ENCODE peak calls at places on chromosomes 11 and 22, in seven cellular contexts. G is mesenchymal stem cell, R is IMR-90, B is mesendoderm, I is trophoblast cell, F is neuronal stem cell, A is H1. D is an unnamed sample.

GRCh38 chr11:14980854-14981253 is 8.7 kb upstream of the CALCA start:
- DNase-seq in I (peak; percentile 50), B (no peak), F (no peak), A (no peak), G (no peak), R (peak; percentile 69), D (no peak)

GRCh38 chr11:84522331-84522730 is 1104.8 kb downstream of the DLG2 start:
- DNase-seq in B (no peak), A (no peak), F (no peak), G (peak; percentile 1), I (no peak), R (no peak), D (no peak)

GRCh38 chr11:129620705-129621104 is 194.9 kb upstream of the TMEM45B start:
- DNase-seq in B (no peak), I (no peak), A (no peak), G (no peak), F (no peak), R (no peak), D (no peak)

GRCh38 chr22:30234786-30235470 is 11.6 kb downstream of the LIF start:
- DNase-seq in R (peak; percentile 82), A (no peak), I (no peak), F (no peak), B (peak; percentile 38), G (peak; percentile 83), D (no peak)

GRCh38 chr11:1567052-1567720 is 4.9 kb downstream of the DUSP8 start:
- DNase-seq in R (no peak), I (no peak), F (no peak), A (no peak), B (no peak), G (no peak), D (peak; percentile 24)

GRCh38 chr11:71446942-71447688 is 1.1 kb downstream of the DHCR7 start:
- DNase-seq in G (peak; percentile 90), A (no peak), F (no peak), B (peak; percentile 23), I (no peak), R (peak; percentile 66), D (no peak)

GRCh38 chr22:44748524-44748923 is 3.9 kb upstream of the ARHGAP8 start:
- DNase-seq in A (no peak), B (no peak), R (no peak), I (no peak), G (no peak), F (no peak), D (no peak)

GRCh38 chr11:77047007-77047927 is 13.1 kb downstream of the B3GNT6 start:
- DNase-seq in A (peak; percentile 64), G (peak; percentile 97), R (peak; percentile 91), I (peak; percentile 88), F (peak; percentile 67), B (peak; percentile 96), D (peak; percentile 81)

GRCh38 chr11:72421351-72421750 is 13.0 kb downstream of the CLPB start:
- DNase-seq in F (no peak), I (peak; percentile 80), R (peak; percentile 20), A (no peak), B (peak; percentile 70), G (no peak), D (no peak)

GRCh38 chr11:8480858-8481257 is 113.2 kb downstream of the STK33 start:
- DNase-seq in I (no peak), F (no peak), B (peak; percentile 10), G (no peak), R (no peak), A (no peak), D (no peak)
- H3K4ac ChIP-seq in I (no peak overlapping the region), F (no peak overlapping the region), B (no peak overlapping the region), G (no peak overlapping the region), R (no peak overlapping the region), A (no peak overlapping the region), D (no peak overlapping the region)

GRCh38 chr11:65525659-65526480 is 987 bp downstream of the SCYL1 start:
- DNase-seq in F (no peak), I (no peak), A (no peak), R (no peak), G (no peak), B (no peak), D (no peak)
- H3K4ac ChIP-seq in F (peak overlapping the region; percentile 58), I (peak overlapping the region; percentile 92), A (no peak overlapping the region), R (peak overlapping the region; percentile 81), G (peak overlapping the region; percentile 95), B (no peak overlapping the region), D (no peak overlapping the region)

GRCh38 chr22:24824250-24824649 is 18.2 kb downstream of the SGSM1 start:
- DNase-seq in F (no peak), G (no peak), R (no peak), I (no peak), B (no peak), A (no peak), D (no peak)
- H3K4ac ChIP-seq in F (no peak overlapping the region), G (no peak overlapping the region), R (no peak overlapping the region), I (no peak overlapping the region), B (no peak overlapping the region), A (no peak overlapping the region), D (no peak overlapping the region)

GRCh38 chr11:10485646-10486045 is 30.6 kb downstream of the AMPD3 start:
- DNase-seq in R (no peak), A (no peak), F (no peak), G (no peak), B (no peak), I (no peak), D (no peak)
- H3K4ac ChIP-seq in R (no peak overlapping the region), A (no peak overlapping the region), F (no peak overlapping the region), G (no peak overlapping the region), B (no peak overlapping the region), I (no peak overlapping the region), D (no peak overlapping the region)

GRCh38 chr22:38122616-38123015 is 12.1 kb upstream of the BAIAP2L2 start:
- DNase-seq in B (no peak), I (no peak), G (no peak), R (no peak), A (no peak), F (no peak), D (no peak)

GRCh38 chr22:38125731-38126344 is 15.4 kb upstream of the BAIAP2L2 start:
- DNase-seq in G (no peak), A (no peak), B (no peak), I (no peak), F (no peak), R (no peak), D (no peak)

GRCh38 chr22:38125038-38125610 is 14.6 kb upstream of the BAIAP2L2 start:
- DNase-seq in B (no peak), F (no peak), I (no peak), G (no peak), A (no peak), R (no peak), D (no peak)

GRCh38 chr22:38126928-38127668 is 16.6 kb upstream of the BAIAP2L2 start:
- DNase-seq in I (no peak), B (no peak), R (no peak), G (no peak), F (no peak), A (no peak), D (no peak)

DNA sequence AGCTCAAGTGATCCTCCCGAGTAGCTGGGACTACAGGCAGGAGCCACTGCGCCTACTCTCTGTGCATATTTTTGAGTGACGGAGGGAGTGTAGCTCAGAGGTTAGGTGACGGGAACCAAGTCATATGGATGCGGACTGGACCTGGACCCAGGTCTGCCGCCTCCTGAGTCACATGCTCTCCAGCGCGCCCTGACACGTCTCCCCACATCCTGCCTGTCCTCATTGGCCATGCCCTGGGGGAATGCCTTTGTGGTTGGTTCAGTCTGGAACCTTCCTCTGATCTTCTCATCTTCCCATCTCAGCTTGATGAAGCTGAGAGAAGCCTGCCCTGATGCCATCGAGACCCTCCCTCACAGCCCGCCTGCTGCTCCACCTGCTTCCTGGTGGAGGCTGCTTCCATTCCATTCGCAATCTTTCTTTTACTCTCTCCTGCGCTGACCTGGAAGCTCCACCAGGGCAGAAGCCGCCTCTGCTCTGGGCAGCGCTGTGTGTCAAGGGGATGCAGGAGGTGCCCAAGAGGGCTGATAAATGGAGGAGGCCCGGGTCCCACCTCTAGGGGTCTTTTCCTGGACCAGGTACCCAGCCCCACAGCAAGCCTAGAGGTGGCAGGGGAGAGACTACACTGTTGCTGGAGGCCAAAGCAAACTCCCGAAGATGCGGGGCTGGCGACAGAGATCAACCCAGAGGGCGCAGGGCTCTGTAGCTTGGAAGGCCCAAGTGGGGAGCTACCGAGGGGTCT is 13.9 kb upstream of the BAIAP2L2 start:
- DNase-seq in I (no peak), B (peak; percentile 66), G (no peak), R (no peak), F (no peak), A (no peak), D (peak; percentile 71)
- H3K4ac ChIP-seq in I (no peak overlapping the region), B (no peak overlapping the region), G (no peak overlapping the region), R (no peak overlapping the region), F (no peak overlapping the region), A (no peak overlapping the region), D (no peak overlapping the region)

GRCh38 chr11:103907548-103908455 is 128.6 kb upstream of the DDI1 start:
- DNase-seq in F (no peak), A (no peak), B (no peak), I (no peak), R (peak; percentile 68), G (peak; percentile 66), D (no peak)
- H3K4ac ChIP-seq in F (no peak overlapping the region), A (no peak overlapping the region), B (no peak overlapping the region), I (no peak overlapping the region), R (peak overlapping the region; percentile 49), G (no peak overlapping the region), D (no peak overlapping the region)

GRCh38 chr22:20960609-20961008 is 6.4 kb upstream of the AIFM3 start:
- DNase-seq in B (no peak), A (no peak), F (no peak), G (no peak), R (no peak), I (no peak), D (no peak)
- H3K4ac ChIP-seq in B (no peak overlapping the region), A (no peak overlapping the region), F (no peak overlapping the region), G (no peak overlapping the region), R (no peak overlapping the region), I (no peak overlapping the region), D (no peak overlapping the region)

GRCh38 chr11:60945295-60945667 is 6.7 kb downstream of the SLC15A3 start:
- DNase-seq in F (no peak), G (no peak), A (no peak), B (no peak), R (no peak), I (no peak), D (no peak)
- H3K4ac ChIP-seq in F (no peak overlapping the region), G (no peak overlapping the region), A (no peak overlapping the region), B (no peak overlapping the region), R (no peak overlapping the region), I (no peak overlapping the region), D (no peak overlapping the region)

DNA sequence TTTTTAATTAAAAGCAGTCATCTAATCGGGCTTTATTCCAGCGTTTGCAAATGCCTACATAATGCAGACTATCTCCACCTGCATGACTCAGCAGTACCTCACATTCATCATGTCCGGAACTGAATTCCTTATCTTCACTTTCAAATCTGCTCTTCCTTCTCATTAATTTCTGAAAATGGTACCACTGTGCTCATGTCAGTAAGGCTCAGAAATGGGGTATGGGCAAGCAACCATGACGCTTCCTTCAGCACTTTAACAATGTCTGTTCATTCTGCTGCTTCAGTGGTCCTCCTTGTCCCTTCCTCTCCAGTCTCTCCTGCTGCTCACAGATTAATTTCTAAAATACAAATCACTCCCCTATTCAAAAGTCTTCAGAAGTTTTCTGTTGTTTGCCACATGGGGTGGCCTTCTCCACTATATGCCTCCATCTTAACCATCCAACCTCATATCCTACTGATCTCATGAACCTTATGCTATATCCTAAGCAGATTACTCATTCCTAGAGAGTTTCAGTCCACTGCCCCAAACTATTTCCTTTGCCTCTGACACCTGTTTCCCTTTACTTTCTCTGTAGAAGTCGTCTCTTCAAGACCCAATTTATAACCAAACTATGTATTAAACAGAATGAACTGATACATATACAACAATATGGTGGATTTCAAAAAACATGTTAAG is 7.0 kb downstream of the GTF2H1 start:
- DNase-seq in B (no peak), G (no peak), R (no peak), I (no peak), F (no peak), A (no peak), D (no peak)
- H3K4ac ChIP-seq in B (no peak overlapping the region), G (no peak overlapping the region), R (no peak overlapping the region), I (peak overlapping the region; percentile 79), F (no peak overlapping the region), A (no peak overlapping the region), D (no peak overlapping the region)